ENCODE peak calls at places on chromosomes 3 and 15, in four cellular contexts. One of them, this sample, is unnamed.

GRCh38 chr15:56194035-56194434 is 49.6 kb downstream of the RFX7 start:
- DNase-seq in lung: no peak
- DNase-seq in GM06990: no peak
- DNase-seq in tibial artery: no peak
- DNase-seq in this sample: no peak

GRCh38 chr3:167811071-167811470 is 75.5 kb downstream of the SERPINI1 start:
- DNase-seq in lung: no peak
- DNase-seq in GM06990: no peak
- DNase-seq in tibial artery: no peak
- DNase-seq in this sample: no peak

GRCh38 chr3:8619548-8619947 is 25.1 kb downstream of the SSUH2 start:
- DNase-seq in lung: no peak
- DNase-seq in GM06990: no peak
- DNase-seq in tibial artery: peak; percentile 28
- DNase-seq in this sample: no peak

GRCh38 chr3:142916611-142917010 is 27.7 kb upstream of the PCOLCE2 start:
- DNase-seq in lung: no peak
- DNase-seq in GM06990: no peak
- DNase-seq in tibial artery: no peak
- DNase-seq in this sample: no peak

GRCh38 chr3:33884204-33884561 is 85.8 kb downstream of the PDCD6IP start:
- DNase-seq in lung: no peak
- DNase-seq in GM06990: no peak
- DNase-seq in tibial artery: no peak
- DNase-seq in this sample: no peak

GRCh38 chr3:182524711-182525401 is 268.4 kb upstream of the ATP11B start:
- DNase-seq in lung: no peak
- DNase-seq in GM06990: no peak
- DNase-seq in tibial artery: no peak
- DNase-seq in this sample: no peak

GRCh38 chr15:47517737-47518136 is 199.6 kb upstream of the SEMA6D start:
- DNase-seq in lung: no peak
- DNase-seq in GM06990: no peak
- DNase-seq in tibial artery: no peak
- DNase-seq in this sample: no peak

GRCh38 chr3:28328188-28329151 is 20.1 kb upstream of the ZCWPW2 start:
- DNase-seq in lung: no peak
- DNase-seq in GM06990: peak; percentile 9
- DNase-seq in tibial artery: no peak
- DNase-seq in this sample: no peak

GRCh38 chr15:96274698-96275097 is 55.8 kb upstream of the NR2F2 start:
- DNase-seq in lung: no peak
- DNase-seq in GM06990: no peak
- DNase-seq in tibial artery: no peak
- DNase-seq in this sample: no peak

GRCh38 chr3:177452487-177452886 is 255.2 kb upstream of the TBL1XR1 start:
- DNase-seq in lung: no peak
- DNase-seq in GM06990: no peak
- DNase-seq in tibial artery: no peak
- DNase-seq in this sample: no peak

GRCh38 chr3:134794950-134795775 is at the start of gene EPHB1:
- DNase-seq in lung: peak; percentile 77
- DNase-seq in GM06990: peak; percentile 78
- DNase-seq in tibial artery: peak; percentile 89
- DNase-seq in this sample: peak; percentile 94

GRCh38 chr3:43506644-43507043 is 115.2 kb downstream of the ANO10 start:
- DNase-seq in lung: no peak
- DNase-seq in GM06990: no peak
- DNase-seq in tibial artery: no peak
- DNase-seq in this sample: no peak

GRCh38 chr3:84836961-84837360 is 121.8 kb upstream of the CADM2 start:
- DNase-seq in lung: peak; percentile 70
- DNase-seq in GM06990: no peak
- DNase-seq in tibial artery: no peak
- DNase-seq in this sample: no peak

GRCh38 chr15:90227336-90227735 is 6.4 kb downstream of the CIB1 start:
- DNase-seq in lung: no peak
- DNase-seq in GM06990: no peak
- DNase-seq in tibial artery: no peak
- DNase-seq in this sample: no peak

GRCh38 chr3:196502775-196503181 is 790 bp downstream of the RNF168 start:
- DNase-seq in lung: peak; percentile 58
- DNase-seq in GM06990: peak; percentile 65
- DNase-seq in tibial artery: peak; percentile 69
- DNase-seq in this sample: no peak

GRCh38 chr15:35874260-35874905 is 328.4 kb upstream of the DPH6 start:
- DNase-seq in lung: no peak
- DNase-seq in GM06990: no peak
- DNase-seq in tibial artery: no peak
- DNase-seq in this sample: no peak

GRCh38 chr3:40524222-40524570 is 564 bp upstream of the ZNF621 start:
- DNase-seq in lung: no peak
- DNase-seq in GM06990: no peak
- DNase-seq in tibial artery: no peak
- DNase-seq in this sample: no peak

GRCh38 chr3:160150066-160150465 is 75.2 kb upstream of the C3orf80 start:
- DNase-seq in lung: no peak
- DNase-seq in GM06990: no peak
- DNase-seq in tibial artery: no peak
- DNase-seq in this sample: no peak

GRCh38 chr3:146882206-146882605 is 277.1 kb upstream of the PLSCR5 start:
- DNase-seq in lung: no peak
- DNase-seq in GM06990: no peak
- DNase-seq in tibial artery: no peak
- DNase-seq in this sample: no peak

GRCh38 chr3:71461098-71461497 is 122.4 kb downstream of the FOXP1 start:
- DNase-seq in lung: no peak
- DNase-seq in GM06990: no peak
- DNase-seq in tibial artery: no peak
- DNase-seq in this sample: no peak

GRCh38 chr15:42736793-42737528 is at the start of gene CDAN1:
- DNase-seq in lung: peak; percentile 90
- DNase-seq in GM06990: peak; percentile 92
- DNase-seq in tibial artery: peak; percentile 96
- DNase-seq in this sample: peak; percentile 97

GRCh38 chr3:150094150-150094932 is 123.6 kb upstream of the PFN2 start:
- DNase-seq in lung: no peak
- DNase-seq in GM06990: no peak
- DNase-seq in tibial artery: no peak
- DNase-seq in this sample: no peak

GRCh38 chr15:57611938-57612337 is 20.2 kb downstream of the MYZAP start:
- DNase-seq in lung: no peak
- DNase-seq in GM06990: no peak
- DNase-seq in tibial artery: no peak
- DNase-seq in this sample: no peak

GRCh38 chr3:174094671-174095070 is 697.1 kb downstream of the NLGN1 start:
- DNase-seq in lung: no peak
- DNase-seq in GM06990: no peak
- DNase-seq in tibial artery: no peak
- DNase-seq in this sample: no peak

GRCh38 chr15:81828135-81828534 is 217.7 kb downstream of the MEX3B start:
- DNase-seq in lung: no peak
- DNase-seq in GM06990: no peak
- DNase-seq in tibial artery: no peak
- DNase-seq in this sample: no peak

GRCh38 chr3:195447205-195447604 is 4.4 kb upstream of the ACAP2 start:
- DNase-seq in lung: no peak
- DNase-seq in GM06990: no peak
- DNase-seq in tibial artery: no peak
- DNase-seq in this sample: peak; percentile 56

GRCh38 chr15:100981086-100981485 is 61.9 kb downstream of the LRRK1 start:
- DNase-seq in lung: no peak
- DNase-seq in GM06990: no peak
- DNase-seq in tibial artery: no peak
- DNase-seq in this sample: no peak

DNA sequence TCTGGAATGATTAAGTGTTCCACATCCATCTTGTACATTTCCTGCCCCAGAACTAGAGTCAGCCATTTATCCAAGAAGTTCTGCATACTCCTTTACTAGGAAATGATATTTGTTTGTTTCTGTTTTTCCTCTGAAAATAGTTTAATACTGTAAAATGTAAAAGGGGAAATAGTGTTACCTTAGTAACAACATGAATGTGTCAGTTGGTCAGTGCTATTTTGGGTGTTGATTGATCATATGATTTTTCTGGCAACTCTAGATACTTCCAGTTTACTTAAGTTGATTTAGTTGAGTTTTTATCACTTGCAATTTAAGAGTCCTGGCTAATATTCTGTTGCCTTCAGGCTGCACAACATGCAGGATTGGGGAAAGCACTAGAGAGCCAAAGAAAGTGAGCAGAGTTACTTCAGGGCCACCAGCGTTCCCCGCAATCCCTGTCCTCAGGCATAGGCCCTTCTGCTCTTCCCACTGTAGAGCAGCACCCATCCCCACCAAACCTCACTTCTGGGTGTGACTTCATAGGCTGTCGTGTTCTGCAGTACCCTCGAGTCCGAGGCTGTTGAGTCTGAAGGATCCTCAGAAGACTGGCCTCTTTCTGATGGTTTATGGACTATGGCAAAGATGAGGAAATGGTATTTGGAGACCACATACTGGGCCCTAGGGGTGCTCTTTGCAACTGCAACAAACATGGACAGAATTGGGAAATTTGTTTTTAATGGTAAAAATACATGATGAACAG is 69.0 kb downstream of the CHD2 start:
- DNase-seq in lung: no peak
- DNase-seq in GM06990: no peak
- DNase-seq in tibial artery: no peak
- DNase-seq in this sample: no peak
- TF ChIP-seq CTCF in lung: no peak
- TF ChIP-seq CTCF in GM06990: no peak
- TF ChIP-seq CTCF in tibial artery: peak; percentile 15
- TF ChIP-seq CTCF in this sample: peak; percentile 17

DNA sequence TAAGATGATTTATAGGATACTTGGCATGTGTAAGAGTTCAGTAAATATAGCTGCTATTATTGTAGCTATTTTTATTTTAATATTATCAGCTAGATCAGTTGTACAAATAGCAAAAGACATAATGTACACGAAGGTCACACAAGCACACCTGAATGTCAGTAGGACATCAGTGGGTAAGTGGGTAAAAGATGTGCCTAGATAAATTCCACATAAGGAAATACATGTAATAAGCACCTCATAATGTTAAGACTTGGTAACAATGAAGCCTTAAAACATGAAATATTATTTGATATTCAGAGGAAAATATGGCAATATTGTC is 41.5 kb downstream of the ABHD2 start:
- DNase-seq in lung: no peak
- DNase-seq in GM06990: no peak
- DNase-seq in tibial artery: no peak
- DNase-seq in this sample: no peak
- TF ChIP-seq CTCF in lung: no peak
- TF ChIP-seq CTCF in GM06990: no peak
- TF ChIP-seq CTCF in tibial artery: no peak
- TF ChIP-seq CTCF in this sample: no peak

DNA sequence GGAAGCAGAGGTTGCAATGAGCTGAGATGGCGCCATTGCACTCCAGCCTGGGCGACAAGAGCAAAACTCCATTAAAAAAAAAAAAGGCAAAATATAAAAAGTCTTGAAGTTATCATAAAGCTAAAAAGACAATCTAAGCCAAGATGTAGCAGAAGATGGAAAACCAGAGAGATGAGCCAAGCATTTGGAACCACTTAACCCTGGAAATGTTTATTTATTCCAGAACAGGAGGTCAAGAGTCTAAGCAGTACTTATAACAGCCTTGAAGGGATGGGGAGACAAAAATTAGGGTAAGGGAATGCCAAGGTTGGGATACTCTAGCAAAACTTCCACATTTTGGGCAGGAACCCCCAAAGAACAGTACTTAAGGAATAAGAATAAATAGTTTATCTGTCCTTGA is 30.1 kb downstream of the FAIM start:
- DNase-seq in lung: no peak
- DNase-seq in GM06990: no peak
- DNase-seq in tibial artery: no peak
- DNase-seq in this sample: no peak
- TF ChIP-seq CTCF in lung: no peak
- TF ChIP-seq CTCF in GM06990: no peak
- TF ChIP-seq CTCF in tibial artery: no peak
- TF ChIP-seq CTCF in this sample: no peak

GRCh38 chr3:130259170-130259874 is 86.2 kb upstream of the COL6A5 start:
- DNase-seq in lung: no peak
- DNase-seq in GM06990: no peak
- DNase-seq in tibial artery: no peak
- DNase-seq in this sample: no peak

GRCh38 chr3:130255442-130255841 is 90.0 kb upstream of the COL6A5 start:
- DNase-seq in lung: no peak
- DNase-seq in GM06990: no peak
- DNase-seq in tibial artery: no peak
- DNase-seq in this sample: no peak

GRCh38 chr3:130263708-130264107 is 81.8 kb upstream of the COL6A5 start:
- DNase-seq in lung: no peak
- DNase-seq in GM06990: peak; percentile 7
- DNase-seq in tibial artery: no peak
- DNase-seq in this sample: no peak

GRCh38 chr3:130260821-130261402 is 84.6 kb upstream of the COL6A5 start:
- DNase-seq in lung: no peak
- DNase-seq in GM06990: no peak
- DNase-seq in tibial artery: no peak
- DNase-seq in this sample: no peak

GRCh38 chr3:130258532-130258952 is 86.9 kb upstream of the COL6A5 start:
- DNase-seq in lung: peak; percentile 38
- DNase-seq in GM06990: no peak
- DNase-seq in tibial artery: no peak
- DNase-seq in this sample: no peak
- TF ChIP-seq CTCF in lung: no peak
- TF ChIP-seq CTCF in GM06990: no peak
- TF ChIP-seq CTCF in tibial artery: no peak
- TF ChIP-seq CTCF in this sample: no peak

This sample was measured in osteocyte.